ENCODE peak calls at places on chromosomes 16 and 17, in six cellular contexts. One of them, this sample, is unnamed.

GRCh38 chr17:62064029-62064790 is 868 bp downstream of the MED13 start:
- DNase-seq in A549: peak; percentile 28
- DNase-seq in K562: no peak
- DNase-seq in upper lobe of left lung: no peak
- DNase-seq in ovary: no peak
- DNase-seq in transverse colon: no peak
- DNase-seq in this sample: no peak

GRCh38 chr16:49890876-49891275 is 35.0 kb upstream of the ZNF423 start:
- DNase-seq in A549: no peak
- DNase-seq in K562: peak; percentile 31
- DNase-seq in upper lobe of left lung: no peak
- DNase-seq in ovary: no peak
- DNase-seq in transverse colon: peak; percentile 72
- DNase-seq in this sample: no peak

GRCh38 chr16:27240948-27241531 is 27.5 kb downstream of the NSMCE1 start:
- DNase-seq in A549: no peak
- DNase-seq in K562: no peak
- DNase-seq in upper lobe of left lung: peak; percentile 20
- DNase-seq in ovary: peak; percentile 14
- DNase-seq in transverse colon: no peak
- DNase-seq in this sample: peak; percentile 60

GRCh38 chr17:7982171-7982570 is 20.2 kb upstream of the GUCY2D start:
- DNase-seq in A549: no peak
- DNase-seq in K562: no peak
- DNase-seq in upper lobe of left lung: no peak
- DNase-seq in ovary: no peak
- DNase-seq in transverse colon: no peak
- DNase-seq in this sample: peak; percentile 57

GRCh38 chr17:45200701-45201100 is 21.0 kb upstream of the FMNL1 start:
- DNase-seq in A549: no peak
- DNase-seq in K562: no peak
- DNase-seq in upper lobe of left lung: peak; percentile 38
- DNase-seq in ovary: peak; percentile 44
- DNase-seq in transverse colon: no peak
- DNase-seq in this sample: no peak

GRCh38 chr17:31095239-31096105 is 695 bp downstream of the NF1 start:
- DNase-seq in A549: peak; percentile 60
- DNase-seq in K562: peak; percentile 34
- DNase-seq in upper lobe of left lung: peak; percentile 37
- DNase-seq in ovary: peak; percentile 67
- DNase-seq in transverse colon: peak; percentile 57
- DNase-seq in this sample: peak; percentile 83

GRCh38 chr16:82134884-82135283 is 35.1 kb downstream of the MPHOSPH6 start:
- DNase-seq in A549: no peak
- DNase-seq in K562: no peak
- DNase-seq in upper lobe of left lung: no peak
- DNase-seq in ovary: no peak
- DNase-seq in transverse colon: no peak
- DNase-seq in this sample: no peak

GRCh38 chr17:20210180-20210579 is 201.0 kb downstream of the SPECC1 start:
- DNase-seq in A549: no peak
- DNase-seq in K562: no peak
- DNase-seq in upper lobe of left lung: no peak
- DNase-seq in ovary: no peak
- DNase-seq in transverse colon: no peak
- DNase-seq in this sample: no peak

GRCh38 chr17:7873051-7873450 is 15.2 kb downstream of the CYB5D1 start:
- DNase-seq in A549: no peak
- DNase-seq in K562: no peak
- DNase-seq in upper lobe of left lung: no peak
- DNase-seq in ovary: no peak
- DNase-seq in transverse colon: no peak
- DNase-seq in this sample: no peak

GRCh38 chr17:62897706-62898105 is 68.3 kb upstream of the TANC2 start:
- DNase-seq in A549: no peak
- DNase-seq in K562: no peak
- DNase-seq in upper lobe of left lung: no peak
- DNase-seq in ovary: no peak
- DNase-seq in transverse colon: no peak
- DNase-seq in this sample: no peak

GRCh38 chr16:30755955-30756780 is 5.7 kb downstream of the CFAP119 start:
- DNase-seq in A549: no peak
- DNase-seq in K562: no peak
- DNase-seq in upper lobe of left lung: no peak
- DNase-seq in ovary: peak; percentile 11
- DNase-seq in transverse colon: no peak
- DNase-seq in this sample: no peak

GRCh38 chr16:14301150-14302030 is 230.3 kb downstream of the MRTFB start:
- DNase-seq in A549: peak; percentile 65
- DNase-seq in K562: peak; percentile 41
- DNase-seq in upper lobe of left lung: no peak
- DNase-seq in ovary: peak; percentile 59
- DNase-seq in transverse colon: peak; percentile 38
- DNase-seq in this sample: peak; percentile 73

GRCh38 chr16:50246299-50247122 is 19.8 kb upstream of the ADCY7 start:
- DNase-seq in A549: no peak
- DNase-seq in K562: no peak
- DNase-seq in upper lobe of left lung: peak; percentile 58
- DNase-seq in ovary: no peak
- DNase-seq in transverse colon: no peak
- DNase-seq in this sample: no peak

GRCh38 chr17:36074365-36074764 is 10.3 kb downstream of the CCL18 start:
- DNase-seq in A549: no peak
- DNase-seq in K562: no peak
- DNase-seq in upper lobe of left lung: no peak
- DNase-seq in ovary: no peak
- DNase-seq in transverse colon: no peak
- DNase-seq in this sample: no peak

GRCh38 chr16:76345093-76345735 is 68.0 kb downstream of the CNTNAP4 start:
- DNase-seq in A549: no peak
- DNase-seq in K562: no peak
- DNase-seq in upper lobe of left lung: peak; percentile 52
- DNase-seq in ovary: peak; percentile 25
- DNase-seq in transverse colon: no peak
- DNase-seq in this sample: peak; percentile 62

GRCh38 chr16:68306633-68307032 is 4.1 kb downstream of the SLC7A6OS start:
- DNase-seq in A549: no peak
- DNase-seq in K562: no peak
- DNase-seq in upper lobe of left lung: no peak
- DNase-seq in ovary: no peak
- DNase-seq in transverse colon: no peak
- DNase-seq in this sample: no peak

GRCh38 chr16:68313116-68313515 is 2.3 kb downstream of the PRMT7 start:
- DNase-seq in A549: no peak
- DNase-seq in K562: no peak
- DNase-seq in upper lobe of left lung: no peak
- DNase-seq in ovary: no peak
- DNase-seq in transverse colon: no peak
- DNase-seq in this sample: peak; percentile 5

GRCh38 chr16:68310441-68311315 is at the start of the genes PRMT7 and SLC7A6OS:
- DNase-seq in A549: peak; percentile 98
- DNase-seq in K562: peak; percentile 96
- DNase-seq in upper lobe of left lung: peak; percentile 96
- DNase-seq in ovary: peak; percentile 81
- DNase-seq in transverse colon: peak; percentile 93
- DNase-seq in this sample: peak; percentile 94

GRCh38 chr16:68309798-68310197 is 948 bp downstream of the SLC7A6OS start:
- DNase-seq in A549: no peak
- DNase-seq in K562: no peak
- DNase-seq in upper lobe of left lung: no peak
- DNase-seq in ovary: no peak
- DNase-seq in transverse colon: no peak
- DNase-seq in this sample: no peak

GRCh38 chr16:68311316-68311620 is 449 bp downstream of the PRMT7 start:
- DNase-seq in A549: no peak
- DNase-seq in K562: no peak
- DNase-seq in upper lobe of left lung: no peak
- DNase-seq in ovary: no peak
- DNase-seq in transverse colon: no peak
- DNase-seq in this sample: no peak
- H3K4me3 ChIP-seq in A549: peak overlapping the region; percentile 91
- H3K4me3 ChIP-seq in K562: peak overlapping the region; percentile 81
- H3K4me3 ChIP-seq in upper lobe of left lung: peak overlapping the region; percentile 99
- H3K4me3 ChIP-seq in ovary: peak overlapping the region; percentile 99
- H3K4me3 ChIP-seq in transverse colon: peak overlapping the region; percentile 76
- H3K4me3 ChIP-seq in this sample: peak overlapping the region; percentile 83

GRCh38 chr16:88662843-88663606 is at the start of gene MVD:
- DNase-seq in A549: peak; percentile 99
- DNase-seq in K562: peak; percentile 100
- DNase-seq in upper lobe of left lung: peak; percentile 97
- DNase-seq in ovary: peak; percentile 96
- DNase-seq in transverse colon: peak; percentile 98
- DNase-seq in this sample: peak; percentile 97
- TF ChIP-seq EP300 in A549: no peak
- TF ChIP-seq EP300 in K562: no peak
- TF ChIP-seq EP300 in upper lobe of left lung: no peak
- TF ChIP-seq EP300 in ovary: no peak
- TF ChIP-seq EP300 in transverse colon: no peak
- TF ChIP-seq EP300 in this sample: no peak

DNA sequence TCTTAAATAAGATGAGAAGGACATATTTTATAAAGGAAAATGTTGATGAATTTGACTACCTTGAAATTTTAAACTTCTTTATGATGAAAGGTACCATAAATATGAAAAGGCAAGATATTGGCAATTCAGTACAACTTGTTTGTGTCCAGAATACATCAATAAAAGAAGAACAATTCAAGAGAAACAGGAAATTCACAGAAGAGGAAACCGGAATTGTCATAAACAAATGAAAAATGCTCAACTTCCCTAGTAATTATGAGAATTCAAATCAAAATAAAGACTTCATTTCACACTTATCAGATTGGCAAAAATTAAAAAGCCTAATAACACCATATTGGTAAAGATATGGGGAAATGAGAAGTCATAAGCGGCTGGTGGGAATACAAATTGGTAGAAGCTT is 54.3 kb downstream of the WSB1 start:
- DNase-seq in A549: no peak
- DNase-seq in K562: no peak
- DNase-seq in upper lobe of left lung: no peak
- DNase-seq in ovary: no peak
- DNase-seq in transverse colon: no peak
- DNase-seq in this sample: no peak
- H3K4me3 ChIP-seq in A549: peak overlapping the region; percentile 54
- H3K4me3 ChIP-seq in K562: no peak overlapping the region
- H3K4me3 ChIP-seq in upper lobe of left lung: no peak overlapping the region
- H3K4me3 ChIP-seq in ovary: no peak overlapping the region
- H3K4me3 ChIP-seq in transverse colon: no peak overlapping the region
- H3K4me3 ChIP-seq in this sample: no peak overlapping the region

GRCh38 chr16:70331588-70332358 is 14.9 kb upstream of the DDX19A start:
- DNase-seq in A549: no peak
- DNase-seq in K562: peak; percentile 32
- DNase-seq in upper lobe of left lung: no peak
- DNase-seq in ovary: peak; percentile 25
- DNase-seq in transverse colon: no peak
- DNase-seq in this sample: no peak
- TF ChIP-seq EP300 in A549: no peak
- TF ChIP-seq EP300 in K562: no peak
- TF ChIP-seq EP300 in upper lobe of left lung: no peak
- TF ChIP-seq EP300 in ovary: no peak
- TF ChIP-seq EP300 in transverse colon: no peak
- TF ChIP-seq EP300 in this sample: no peak

GRCh38 chr17:27244481-27245223 is 49.3 kb upstream of the WSB1 start:
- DNase-seq in A549: no peak
- DNase-seq in K562: no peak
- DNase-seq in upper lobe of left lung: peak; percentile 75
- DNase-seq in ovary: peak; percentile 82
- DNase-seq in transverse colon: peak; percentile 41
- DNase-seq in this sample: peak; percentile 82
- H3K4me3 ChIP-seq in A549: no peak overlapping the region
- H3K4me3 ChIP-seq in K562: no peak overlapping the region
- H3K4me3 ChIP-seq in upper lobe of left lung: peak overlapping the region; percentile 22
- H3K4me3 ChIP-seq in ovary: no peak overlapping the region
- H3K4me3 ChIP-seq in transverse colon: no peak overlapping the region
- H3K4me3 ChIP-seq in this sample: peak overlapping the region; percentile 19

DNA sequence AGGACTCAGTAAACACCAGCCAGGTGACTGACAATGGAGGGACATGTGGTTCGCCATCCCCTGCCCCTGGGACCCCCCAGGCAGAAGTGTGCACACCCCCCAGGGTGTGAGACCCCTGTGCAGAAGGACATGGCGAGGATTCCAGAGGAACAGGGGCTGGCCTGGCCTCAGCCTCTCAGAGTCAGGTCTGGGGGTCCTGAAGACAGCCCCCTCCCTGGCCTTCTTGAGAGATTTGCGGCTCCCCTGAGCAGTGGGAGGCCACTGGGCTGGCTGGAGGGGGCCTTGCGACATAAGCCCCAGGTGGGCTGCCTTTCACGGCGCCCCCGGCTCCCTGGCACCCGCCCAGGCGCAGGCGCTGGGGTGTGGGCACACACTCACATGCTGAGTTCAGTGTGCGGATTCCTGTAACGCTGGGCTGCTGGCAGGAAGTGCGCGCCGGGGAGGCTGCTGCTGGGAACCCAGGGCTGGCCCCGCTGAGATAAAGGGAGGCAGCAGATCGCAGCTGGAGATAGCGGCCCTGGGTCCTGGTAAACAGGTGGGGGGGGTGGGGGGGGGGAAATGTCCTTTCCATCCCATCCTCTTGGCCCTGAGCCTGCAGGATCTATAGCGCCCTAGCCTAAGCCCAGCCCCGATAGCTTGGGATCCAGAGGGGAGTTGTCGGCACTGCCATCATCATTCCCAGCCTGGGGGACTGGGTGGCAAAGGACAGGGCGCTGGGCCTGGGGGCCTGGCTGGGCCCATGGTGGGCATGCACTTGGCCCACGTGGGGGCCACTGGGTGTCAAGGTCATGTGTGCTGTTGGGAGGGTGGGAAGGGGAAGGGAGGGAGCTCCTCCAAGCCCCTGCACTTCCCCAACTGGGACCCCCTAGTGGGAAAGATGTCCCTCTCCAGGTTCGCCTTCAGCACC is 27.1 kb downstream of the TMEM235 start:
- DNase-seq in A549: no peak
- DNase-seq in K562: peak; percentile 89
- DNase-seq in upper lobe of left lung: peak; percentile 84
- DNase-seq in ovary: no peak
- DNase-seq in transverse colon: no peak
- DNase-seq in this sample: no peak
- TF ChIP-seq EP300 in A549: no peak
- TF ChIP-seq EP300 in K562: peak; percentile 87
- TF ChIP-seq EP300 in upper lobe of left lung: peak; percentile 99
- TF ChIP-seq EP300 in ovary: no peak
- TF ChIP-seq EP300 in transverse colon: peak; percentile 33
- TF ChIP-seq EP300 in this sample: no peak

GRCh38 chr17:6021011-6021400 is 49.2 kb upstream of the WSCD1 start:
- DNase-seq in A549: no peak
- DNase-seq in K562: no peak
- DNase-seq in upper lobe of left lung: no peak
- DNase-seq in ovary: no peak
- DNase-seq in transverse colon: no peak
- DNase-seq in this sample: no peak
- H3K4me3 ChIP-seq in A549: no peak overlapping the region
- H3K4me3 ChIP-seq in K562: no peak overlapping the region
- H3K4me3 ChIP-seq in upper lobe of left lung: no peak overlapping the region
- H3K4me3 ChIP-seq in ovary: no peak overlapping the region
- H3K4me3 ChIP-seq in transverse colon: no peak overlapping the region
- H3K4me3 ChIP-seq in this sample: no peak overlapping the region

This sample was measured in suprapubic skin.